ENCODE peak calls at places on chromosomes 1 and 21, in four cellular contexts. D, Y, E and W are unnamed samples. For H3K4me1, the result is how much of the 10 kb centered on the place peaks cover.

GRCh38 chr1:156342556-156342955 is 4.2 kb downstream of the TSACC start:
- DNase-seq in Y (no peak), D (no peak), E (no peak), W (no peak)

GRCh38 chr21:44836666-44837471 is 19.0 kb upstream of the SUMO3 start:
- DNase-seq in E (no peak), Y (no peak), D (peak), W (peak)

GRCh38 chr21:20617130-20617529 is 381.1 kb upstream of the NCAM2 start:
- DNase-seq in Y (no peak), E (no peak), D (no peak), W (no peak)

GRCh38 chr1:54335396-54336056 is 70.7 kb downstream of the SSBP3 start:
- DNase-seq in Y (peak), E (peak), D (peak), W (peak)

GRCh38 chr21:33384851-33385331 is 18.3 kb upstream of the IFNGR2 start:
- DNase-seq in Y (no peak), E (no peak), D (no peak), W (no peak)

GRCh38 chr1:179164494-179164893 is 65.0 kb downstream of the ABL2 start:
- DNase-seq in D (no peak), Y (no peak), E (no peak), W (no peak)

GRCh38 chr1:42157667-42158066 is 4.5 kb downstream of the GUCA2B start:
- DNase-seq in Y (no peak), E (no peak), D (no peak), W (no peak)

GRCh38 chr1:156076609-156077429 is 5.4 kb downstream of the MEX3A start:
- DNase-seq in Y (peak), D (peak), E (peak), W (no peak)

GRCh38 chr21:29718081-29718815 is 221.5 kb downstream of the GRIK1 start:
- DNase-seq in Y (no peak), D (no peak), E (no peak), W (no peak)

GRCh38 chr1:6148497-6149241 is 31.5 kb downstream of the CHD5 start:
- DNase-seq in Y (peak), D (peak), E (no peak), W (peak)

GRCh38 chr1:68916227-68916853 is 419.5 kb upstream of the DEPDC1 start:
- DNase-seq in D (no peak), Y (peak), E (peak), W (peak)

GRCh38 chr1:65170511-65171142 is 22.6 kb downstream of the AK4 start:
- DNase-seq in E (peak), D (peak), Y (peak), W (no peak)

GRCh38 chr1:119132179-119132578 is 8.3 kb downstream of the WARS2 start:
- DNase-seq in D (no peak), Y (no peak), E (no peak), W (no peak)

GRCh38 chr1:8866792-8867415 is 11.6 kb downstream of the ENO1 start:
- DNase-seq in D (no peak), E (no peak), Y (no peak), W (no peak)

GRCh38 chr1:2462819-2463218 is 13.3 kb upstream of the PLCH2 start:
- DNase-seq in Y (no peak), D (no peak), E (no peak), W (no peak)

GRCh38 chr1:2460996-2461751 is 14.9 kb upstream of the PLCH2 start:
- DNase-seq in Y (no peak), E (no peak), D (no peak), W (no peak)

GRCh38 chr1:2465371-2466269 is 10.5 kb upstream of the PLCH2 start:
- DNase-seq in D (no peak), E (no peak), Y (no peak), W (no peak)

GRCh38 chr1:2466270-2466665 is 9.8 kb upstream of the PLCH2 start:
- DNase-seq in Y (no peak), D (no peak), E (no peak), W (no peak)

DNA sequence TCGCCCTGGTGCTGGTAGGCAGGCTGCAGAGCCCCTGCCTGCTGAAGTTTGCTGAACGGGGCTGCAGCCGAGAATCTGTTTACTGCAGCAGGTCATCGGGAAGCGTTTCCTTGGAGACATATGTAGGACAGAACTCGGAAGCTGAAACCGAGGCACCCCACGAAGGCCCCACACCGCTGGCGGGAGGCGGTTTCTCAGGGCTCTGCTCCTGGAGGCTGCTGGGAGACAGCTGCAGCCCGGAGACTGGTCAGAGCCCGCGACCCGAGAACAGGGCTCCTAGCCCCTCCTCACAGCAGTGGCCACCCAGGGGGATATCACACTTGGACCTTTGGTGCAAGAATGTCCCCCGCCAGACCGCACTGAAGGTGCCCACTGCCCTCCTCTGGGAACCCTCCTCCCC is 12.7 kb upstream of the PLCH2 start:
- DNase-seq in Y (peak), E (no peak), D (no peak), W (no peak)
- H3K4me1 ChIP-seq in Y (under half), E (under half), D (under half), W (under half)

GRCh38 chr1:173714759-173715537 is at the start of gene KLHL20:
- DNase-seq in Y (peak), D (peak), E (peak), W (peak)
- TF ChIP-seq POLR2A in Y (peak), D (peak), E (peak), W (peak)

GRCh38 chr1:151318975-151319374 is 8.2 kb downstream of the PI4KB start:
- DNase-seq in E (no peak), D (no peak), Y (no peak), W (no peak)
- TF ChIP-seq CTCF in E (no peak), D (no peak), Y (no peak), W (no peak)

DNA sequence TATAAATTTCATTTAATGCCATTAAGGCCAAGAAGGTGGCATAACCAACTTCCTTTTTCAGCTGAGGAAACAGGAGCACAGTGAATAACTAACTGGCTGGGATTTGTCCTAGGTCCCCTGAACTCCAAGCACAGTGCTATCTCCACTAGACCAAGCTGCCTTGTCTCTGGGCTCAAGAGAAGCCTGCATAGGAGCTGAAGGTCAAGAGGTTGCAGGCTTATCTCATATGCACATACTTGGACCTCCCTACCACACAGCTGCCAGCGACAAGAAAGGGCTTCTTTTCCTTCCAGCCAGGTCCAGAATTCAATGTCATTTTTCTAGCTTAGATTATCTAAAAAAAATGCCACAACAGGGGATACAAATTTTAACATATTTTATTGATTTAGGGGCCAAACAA is 27.1 kb downstream of the AK2 start:
- DNase-seq in Y (no peak), D (no peak), E (no peak), W (no peak)
- H3K4me1 ChIP-seq in Y (half or more), D (under half), E (under half), W (under half)

GRCh38 chr1:24152631-24153494 is 9.9 kb upstream of the IL22RA1 start:
- DNase-seq in D (no peak), Y (no peak), E (no peak), W (no peak)

GRCh38 chr1:24149854-24150227 is 6.9 kb upstream of the IL22RA1 start:
- DNase-seq in D (peak), E (no peak), Y (peak), W (no peak)

GRCh38 chr1:24151175-24151533 is 8.2 kb upstream of the IL22RA1 start:
- DNase-seq in Y (peak), D (peak), E (no peak), W (no peak)

GRCh38 chr1:24147194-24147593 is 4.3 kb upstream of the IL22RA1 start:
- DNase-seq in D (no peak), E (no peak), Y (no peak), W (no peak)

GRCh38 chr1:24150228-24151174 is 7.6 kb upstream of the IL22RA1 start:
- DNase-seq in D (peak), E (peak), Y (peak), W (peak)
- TF ChIP-seq POLR2A in D (peak), E (no peak), Y (no peak), W (no peak)

GRCh38 chr21:43362306-43362927 is 64.5 kb downstream of the SIK1 start:
- DNase-seq in Y (peak), E (peak), D (peak), W (peak)
- TF ChIP-seq CTCF in Y (no peak), E (no peak), D (no peak), W (no peak)